ENCODE peak calls at places on chromosomes 4 and X, in five cellular contexts. A is HEK293T; S is stimulated activated naive CD8-positive, alpha-beta T cell treated with anti-CD3 and anti-CD28 coated beads, Interleukin-15, amount 100 ng/mL, for 72 hours; J is ELF-1; Y is iris pigment epithelial cell. C is an unnamed sample.

GRCh38 chrX:15404712-15405111 is 20.5 kb upstream of the VEGFD start:
- DNase-seq in A (no peak), Y (peak; percentile 18), J (no peak), S (no peak), C (no peak)

GRCh38 chr4:89469930-89470375 is 162.4 kb upstream of the GPRIN3 start:
- DNase-seq in J (no peak), S (peak; percentile 43), A (no peak), Y (peak; percentile 96), C (no peak)

GRCh38 chr4:3465698-3466671 is 2.9 kb downstream of the DOK7 start:
- DNase-seq in J (peak; percentile 66), S (no peak), A (no peak), Y (no peak), C (peak; percentile 86)

GRCh38 chr4:132504438-132504837 is 644.7 kb upstream of the PCDH10 start:
- DNase-seq in A (no peak), Y (peak; percentile 17), S (no peak), J (no peak), C (no peak)

GRCh38 chr4:57162499-57163019 is 52.4 kb upstream of the IGFBP7 start:
- DNase-seq in S (no peak), J (no peak), Y (no peak), A (no peak), C (no peak)

GRCh38 chr4:7324651-7325121 is 110.0 kb downstream of the PSAPL1 start:
- DNase-seq in A (no peak), J (no peak), Y (no peak), S (no peak), C (peak; percentile 62)

GRCh38 chrX:27751976-27752375 is 55.8 kb upstream of the MAGEB10 start:
- DNase-seq in S (no peak), J (no peak), Y (peak; percentile 33), A (no peak), C (no peak)

GRCh38 chr4:23135792-23136645 is 443.3 kb downstream of the GBA3 start:
- DNase-seq in S (no peak), Y (peak; percentile 37), A (peak; percentile 12), J (no peak), C (no peak)

GRCh38 chr4:15395342-15395741 is 32.5 kb upstream of the C1QTNF7 start:
- DNase-seq in S (no peak), Y (no peak), A (no peak), J (no peak), C (no peak)

GRCh38 chrX:79161655-79162054 is 17.2 kb downstream of the GPR174 start:
- DNase-seq in Y (no peak), A (no peak), J (no peak), S (peak; percentile 58), C (no peak)

GRCh38 chr4:173370130-173370476 is 651 bp upstream of the SAP30 start:
- DNase-seq in S (no peak), A (no peak), J (no peak), Y (no peak), C (no peak)

GRCh38 chrX:63747331-63747730 is 37.7 kb downstream of the ARHGEF9 start:
- DNase-seq in Y (peak; percentile 83), S (no peak), A (no peak), J (no peak), C (no peak)

GRCh38 chr4:72951147-72951546 is 118.4 kb downstream of the COX18 start:
- DNase-seq in A (no peak), Y (peak; percentile 24), J (no peak), S (no peak), C (no peak)

GRCh38 chrX:44580466-44580865 is 37.8 kb upstream of the FUNDC1 start:
- DNase-seq in S (no peak), A (no peak), J (no peak), Y (peak; percentile 82), C (no peak)

GRCh38 chr4:102684605-102685052 is 76.1 kb downstream of the MANBA start:
- DNase-seq in S (no peak), Y (peak; percentile 57), J (no peak), A (no peak), C (no peak)

GRCh38 chr4:186192068-186192751 is 843 bp downstream of the CYP4V2 start:
- DNase-seq in J (peak; percentile 72), A (peak; percentile 19), S (no peak), Y (peak; percentile 46), C (peak; percentile 80)

GRCh38 chrX:47579537-47579936 is 2.7 kb upstream of the TIMP1 start:
- DNase-seq in S (no peak), A (no peak), Y (peak; percentile 94), J (no peak), C (no peak)

GRCh38 chr4:166128452-166128851 is 255.4 kb downstream of the TLL1 start:
- DNase-seq in Y (peak; percentile 26), A (no peak), S (no peak), J (no peak), C (no peak)

GRCh38 chr4:144501231-144501780 is 144.7 kb upstream of the HHIP start:
- DNase-seq in S (no peak), A (no peak), J (no peak), Y (no peak), C (no peak)

GRCh38 chr4:12439633-12440305 is 1011.1 kb upstream of the HS3ST1 start:
- DNase-seq in A (no peak), Y (no peak), S (no peak), J (no peak), C (no peak)

GRCh38 chr4:178781779-178782178 is 1339.5 kb upstream of the AGA start:
- DNase-seq in Y (no peak), J (no peak), A (no peak), S (no peak), C (no peak)

GRCh38 chr4:183936574-183937335 is 31.6 kb downstream of the STOX2 start:
- DNase-seq in Y (no peak), S (no peak), J (no peak), A (no peak), C (no peak)

GRCh38 chr4:74539043-74539790 is 94.3 kb downstream of the AREG start:
- DNase-seq in A (no peak), Y (peak; percentile 64), J (no peak), S (no peak), C (no peak)

GRCh38 chrX:97330150-97330549 is 446.4 kb downstream of the RPA4 start:
- DNase-seq in J (no peak), S (no peak), Y (no peak), A (no peak), C (no peak)

GRCh38 chr4:149997881-149998421 is 80.3 kb upstream of the DCLK2 start:
- DNase-seq in J (peak; percentile 13), S (no peak), Y (peak; percentile 64), A (no peak), C (no peak)

GRCh38 chrX:17377047-17377692 is 2.2 kb downstream of the NHS start:
- DNase-seq in S (peak; percentile 70), Y (no peak), J (peak; percentile 85), A (no peak), C (peak; percentile 68)